ENCODE peak calls at places on chromosomes 11 and 22, in four cellular contexts. U, N, R and F are unnamed samples.

GRCh38 chr11:117914398-117914761 is 14.8 kb downstream of the TMPRSS13 start:
- DNase-seq in U (no peak), N (no peak), R (no peak), F (no peak)

GRCh38 chr11:67506426-67507032 is 1.4 kb upstream of the PITPNM1 start:
- DNase-seq in U (no peak), N (no peak), R (no peak), F (no peak)

GRCh38 chr11:107928767-107929507 is 689 bp downstream of the RAB39A start:
- DNase-seq in U (no peak), N (no peak), R (peak), F (no peak)

GRCh38 chr11:98740335-98740734 is 280.4 kb upstream of the CNTN5 start:
- DNase-seq in U (no peak), N (no peak), R (no peak), F (no peak)

GRCh38 chr11:64226507-64227051 is 505 bp downstream of the NUDT22 start:
- DNase-seq in U (no peak), N (peak), R (no peak), F (no peak)

GRCh38 chr11:59801981-59802638 is 8.5 kb downstream of the MRPL16 start:
- DNase-seq in U (peak), N (peak), R (no peak), F (no peak)

GRCh38 chr22:39627208-39627607 is 56.7 kb downstream of the CACNA1I start:
- DNase-seq in U (no peak), N (no peak), R (no peak), F (no peak)

GRCh38 chr11:118522571-118523072 is 4.7 kb upstream of the TTC36 start:
- DNase-seq in U (peak), N (peak), R (peak), F (peak)

GRCh38 chr22:35326854-35327562 is 27.3 kb downstream of the TOM1 start:
- DNase-seq in U (no peak), N (no peak), R (no peak), F (no peak)

GRCh38 chr11:71305451-71306125 is 53.2 kb upstream of the SHANK2 start:
- DNase-seq in U (no peak), N (no peak), R (no peak), F (no peak)

GRCh38 chr11:43631732-43632131 is 48.8 kb upstream of the HSD17B12 start:
- DNase-seq in U (no peak), N (no peak), R (peak), F (no peak)

GRCh38 chr11:111798279-111798678 is 32.1 kb upstream of the PPP2R1B start:
- DNase-seq in U (no peak), N (no peak), R (no peak), F (no peak)

GRCh38 chr11:32328392-32328791 is 106.9 kb downstream of the WT1 start:
- DNase-seq in U (no peak), N (no peak), R (no peak), F (no peak)

GRCh38 chr11:134033276-134033675 is 35.6 kb upstream of the JAM3 start:
- DNase-seq in U (no peak), N (no peak), R (no peak), F (no peak)

GRCh38 chr11:6812391-6813005 is 13.0 kb upstream of the OR6A2 start:
- DNase-seq in U (peak), N (peak), R (peak), F (peak)

GRCh38 chr11:120547871-120548681 is 36.5 kb downstream of the GRIK4 start:
- DNase-seq in U (peak), N (peak), R (no peak), F (peak)

GRCh38 chr22:23156286-23156685 is 11.0 kb downstream of the RAB36 start:
- DNase-seq in U (no peak), N (no peak), R (peak), F (no peak)

GRCh38 chr11:109752212-109752825 is 330.3 kb downstream of the C11orf87 start:
- DNase-seq in U (no peak), N (no peak), R (no peak), F (no peak)

GRCh38 chr22:25125693-25126357 is 73.8 kb upstream of the CRYBB3 start:
- DNase-seq in U (no peak), N (no peak), R (no peak), F (no peak)

GRCh38 chr11:86958259-86958658 is 3.1 kb upstream of the FZD4 start:
- DNase-seq in U (no peak), N (no peak), R (no peak), F (no peak)

GRCh38 chr11:75428301-75428724 is 4.7 kb downstream of the KLHL35 start:
- DNase-seq in U (peak), N (peak), R (peak), F (no peak)

GRCh38 chr22:32661737-32662586 is 139.5 kb upstream of the TIMP3 start:
- DNase-seq in U (peak), N (no peak), R (no peak), F (peak)

GRCh38 chr22:19687561-19688300 is 26.6 kb upstream of the SEPTIN5 start:
- DNase-seq in U (no peak), N (no peak), R (no peak), F (no peak)

GRCh38 chr11:128520886-128521696 is 66.3 kb downstream of the ETS1 start:
- DNase-seq in U (peak), N (no peak), R (no peak), F (no peak)
- TF ChIP-seq CTCF in U (no peak), N (peak), R (no peak), F (peak)

GRCh38 chr11:11677672-11678356 is 56.0 kb upstream of the GALNT18 start:
- DNase-seq in U (no peak), N (no peak), R (no peak), F (no peak)
- TF ChIP-seq CTCF in U (no peak), N (no peak), R (no peak), F (no peak)

GRCh38 chr11:4991066-4991465 is 3.6 kb upstream of the OR51L1 start:
- DNase-seq in U (peak), N (peak), R (no peak), F (no peak)
- TF ChIP-seq CTCF in U (peak), N (peak), R (no peak), F (no peak)

DNA sequence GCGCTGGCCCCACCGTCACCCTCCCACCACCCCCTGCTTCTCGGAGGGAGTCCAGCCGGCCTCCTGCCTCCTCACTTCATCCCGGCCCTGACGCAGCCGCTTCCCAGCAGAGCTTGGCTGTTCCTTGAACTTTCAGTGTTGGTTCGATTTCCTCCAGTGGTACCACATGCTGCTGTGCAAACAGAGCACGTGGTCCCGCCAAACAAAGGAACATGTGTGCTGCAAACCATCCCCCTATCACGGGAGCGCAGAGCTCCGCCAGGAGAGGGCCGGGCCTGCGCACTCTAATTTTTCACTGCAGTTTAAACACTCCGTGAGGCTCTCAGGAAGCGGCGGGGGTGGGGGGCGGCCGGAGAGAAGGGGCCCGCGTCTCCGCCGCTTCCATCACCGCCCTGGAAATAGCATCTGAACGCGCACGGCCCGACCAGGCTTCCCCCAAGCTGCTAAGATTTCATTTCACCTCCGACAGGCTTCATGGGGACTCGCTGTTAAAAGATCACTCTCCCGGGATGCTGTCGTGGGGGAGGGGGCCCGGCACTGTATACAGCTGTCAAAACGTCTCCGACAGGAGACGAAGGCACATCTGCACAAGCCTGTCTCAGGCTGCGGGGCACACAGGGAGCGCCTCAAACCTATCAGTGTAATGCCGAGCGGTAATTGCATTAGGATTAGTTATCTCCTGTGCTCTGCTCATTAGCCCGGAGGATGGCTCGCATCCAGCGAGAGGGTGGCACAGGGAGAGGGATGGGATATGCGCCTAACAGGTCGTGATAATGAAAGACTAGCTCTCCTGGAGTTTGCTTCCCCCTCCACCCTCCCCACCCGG is 269.9 kb upstream of the SORL1-AS1 start:
- DNase-seq in U (peak), N (peak), R (peak), F (peak)
- TF ChIP-seq CTCF in U (no peak), N (no peak), R (no peak), F (peak)

DNA sequence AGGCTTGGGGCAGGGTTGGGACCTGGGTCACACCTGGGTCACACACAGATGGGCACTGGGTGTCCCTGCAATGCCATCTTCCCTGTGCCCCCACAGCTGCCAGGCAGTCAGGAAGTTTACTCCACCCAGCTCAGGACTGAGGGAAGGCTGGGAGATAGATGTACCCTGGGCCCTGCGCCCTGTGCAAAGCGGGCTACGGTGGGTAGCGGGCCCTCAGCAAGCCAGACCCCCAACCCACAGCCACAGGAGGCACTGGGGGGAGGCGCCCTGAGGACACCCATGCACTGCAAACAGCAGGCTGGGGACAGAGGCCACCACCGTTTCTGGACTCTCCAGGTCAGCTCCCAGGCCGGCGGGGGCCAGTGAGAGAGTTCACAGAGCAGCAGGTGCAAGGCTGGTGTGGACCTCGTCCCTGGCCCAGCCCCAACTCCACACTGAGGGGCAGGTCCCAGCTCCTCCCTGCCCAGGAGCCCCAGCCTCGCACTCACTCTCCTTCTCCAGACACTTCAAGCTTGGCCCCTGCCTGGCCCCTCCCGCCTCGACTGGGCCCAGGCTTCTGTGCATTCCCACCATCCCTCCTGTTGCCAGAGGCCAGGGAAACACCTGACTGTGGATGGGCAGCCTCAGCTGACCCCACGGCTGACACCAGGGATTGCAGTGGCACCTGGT is 4.9 kb downstream of the DUSP8 start:
- DNase-seq in U (no peak), N (no peak), R (no peak), F (no peak)
- TF ChIP-seq CTCF in U (no peak), N (no peak), R (no peak), F (no peak)